ENCODE peak calls at places on chromosomes 4 and X, in five cellular contexts. One of them, this sample, is unnamed.

GRCh38 chr4:88818650-88819470 is 121.2 kb upstream of the NAP1L5 start:
- DNase-seq in K562: no peak
- DNase-seq in GM12878: peak; percentile 15
- DNase-seq in H1: no peak
- DNase-seq in HepG2: peak; percentile 56
- DNase-seq in this sample: peak; percentile 55

GRCh38 chr4:138952405-138952804 is 63.2 kb upstream of the NOCT start:
- DNase-seq in K562: no peak
- DNase-seq in GM12878: no peak
- DNase-seq in HepG2: no peak
- DNase-seq in H1: no peak
- DNase-seq in this sample: no peak

GRCh38 chrX:119150163-119151135 is 22.8 kb upstream of the KIAA1210 start:
- DNase-seq in K562: no peak
- DNase-seq in H1: no peak
- DNase-seq in GM12878: no peak
- DNase-seq in HepG2: no peak
- DNase-seq in this sample: peak; percentile 9

GRCh38 chrX:84322083-84322827 is 134.3 kb upstream of the RPS6KA6 start:
- DNase-seq in H1: no peak
- DNase-seq in K562: no peak
- DNase-seq in HepG2: no peak
- DNase-seq in GM12878: no peak
- DNase-seq in this sample: no peak

GRCh38 chr4:185840201-185840600 is 28.2 kb upstream of the SORBS2 start:
- DNase-seq in HepG2: no peak
- DNase-seq in K562: no peak
- DNase-seq in H1: no peak
- DNase-seq in GM12878: no peak
- DNase-seq in this sample: no peak

GRCh38 chr4:48033825-48034413 is 17.3 kb downstream of the NIPAL1 start:
- DNase-seq in K562: peak; percentile 39
- DNase-seq in HepG2: peak; percentile 28
- DNase-seq in H1: no peak
- DNase-seq in GM12878: no peak
- DNase-seq in this sample: peak; percentile 54

GRCh38 chrX:3176439-3176820 is 135.2 kb downstream of the ARSF start:
- DNase-seq in H1: no peak
- DNase-seq in K562: no peak
- DNase-seq in HepG2: no peak
- DNase-seq in GM12878: no peak
- DNase-seq in this sample: no peak

GRCh38 chr4:139744232-139744631 is 78.6 kb downstream of the MGST2 start:
- DNase-seq in GM12878: no peak
- DNase-seq in K562: no peak
- DNase-seq in H1: no peak
- DNase-seq in HepG2: no peak
- DNase-seq in this sample: no peak

GRCh38 chr4:150004481-150004880 is 73.8 kb upstream of the DCLK2 start:
- DNase-seq in HepG2: no peak
- DNase-seq in K562: no peak
- DNase-seq in GM12878: no peak
- DNase-seq in H1: no peak
- DNase-seq in this sample: no peak

GRCh38 chr4:173507471-173508385 is 22.3 kb downstream of the HAND2 start:
- DNase-seq in H1: no peak
- DNase-seq in GM12878: no peak
- DNase-seq in K562: no peak
- DNase-seq in HepG2: no peak
- DNase-seq in this sample: no peak

GRCh38 chrX:153599192-153600031 is 473 bp upstream of the CCNQ start:
- DNase-seq in H1: no peak
- DNase-seq in GM12878: peak; percentile 33
- DNase-seq in HepG2: peak; percentile 70
- DNase-seq in K562: peak; percentile 95
- DNase-seq in this sample: peak; percentile 77

GRCh38 chr4:186723207-186724047 is at the start of gene FAT1:
- DNase-seq in HepG2: peak; percentile 38
- DNase-seq in H1: no peak
- DNase-seq in K562: peak; percentile 84
- DNase-seq in GM12878: no peak
- DNase-seq in this sample: peak; percentile 60

GRCh38 chr4:15240764-15241163 is 187.1 kb upstream of the C1QTNF7 start:
- DNase-seq in H1: no peak
- DNase-seq in K562: no peak
- DNase-seq in HepG2: no peak
- DNase-seq in GM12878: no peak
- DNase-seq in this sample: no peak

GRCh38 chrX:81263067-81263466 is 61.2 kb downstream of the SH3BGRL start:
- DNase-seq in K562: no peak
- DNase-seq in H1: no peak
- DNase-seq in GM12878: no peak
- DNase-seq in HepG2: no peak
- DNase-seq in this sample: no peak

GRCh38 chr4:41200486-41201017 is 13.8 kb downstream of the APBB2 start:
- DNase-seq in K562: no peak
- DNase-seq in GM12878: no peak
- DNase-seq in H1: no peak
- DNase-seq in HepG2: no peak
- DNase-seq in this sample: no peak

GRCh38 chr4:48103483-48104139 is 30.4 kb downstream of the TXK start:
- DNase-seq in GM12878: no peak
- DNase-seq in H1: no peak
- DNase-seq in K562: no peak
- DNase-seq in HepG2: no peak
- DNase-seq in this sample: no peak

GRCh38 chrX:135973025-135973547 is 702 bp downstream of the MMGT1 start:
- DNase-seq in GM12878: no peak
- DNase-seq in HepG2: no peak
- DNase-seq in K562: peak; percentile 12
- DNase-seq in H1: no peak
- DNase-seq in this sample: no peak

GRCh38 chrX:50762578-50762977 is 51.4 kb downstream of the SHROOM4 start:
- DNase-seq in GM12878: no peak
- DNase-seq in K562: no peak
- DNase-seq in H1: no peak
- DNase-seq in HepG2: no peak
- DNase-seq in this sample: no peak

GRCh38 chr4:91064157-91064853 is 937.1 kb downstream of the CCSER1 start:
- DNase-seq in HepG2: peak; percentile 7
- DNase-seq in H1: no peak
- DNase-seq in GM12878: no peak
- DNase-seq in K562: no peak
- DNase-seq in this sample: no peak

GRCh38 chrX:43064096-43064495 is 286.1 kb upstream of the PPP1R2C start:
- DNase-seq in H1: no peak
- DNase-seq in K562: no peak
- DNase-seq in HepG2: no peak
- DNase-seq in GM12878: no peak
- DNase-seq in this sample: no peak

GRCh38 chr4:138087181-138087714 is 154.9 kb downstream of the SLC7A11 start:
- DNase-seq in H1: no peak
- DNase-seq in K562: no peak
- DNase-seq in GM12878: no peak
- DNase-seq in HepG2: no peak
- DNase-seq in this sample: no peak

GRCh38 chr4:15901996-15902395 is 36.5 kb downstream of the FGFBP1 start:
- DNase-seq in GM12878: no peak
- DNase-seq in HepG2: no peak
- DNase-seq in K562: no peak
- DNase-seq in H1: no peak
- DNase-seq in this sample: no peak

GRCh38 chrX:101057095-101057714 is 5.3 kb upstream of the TRMT2B start:
- DNase-seq in GM12878: peak; percentile 32
- DNase-seq in H1: no peak
- DNase-seq in K562: peak; percentile 10
- DNase-seq in HepG2: no peak
- DNase-seq in this sample: no peak

GRCh38 chr4:52100062-52100461 is 49.0 kb downstream of the SPATA18 start:
- DNase-seq in GM12878: no peak
- DNase-seq in HepG2: no peak
- DNase-seq in K562: no peak
- DNase-seq in H1: no peak
- DNase-seq in this sample: no peak

GRCh38 chrX:20361081-20361889 is 94.6 kb upstream of the RPS6KA3 start:
- DNase-seq in GM12878: no peak
- DNase-seq in H1: no peak
- DNase-seq in K562: no peak
- DNase-seq in HepG2: peak; percentile 56
- DNase-seq in this sample: no peak

GRCh38 chr4:95715830-95716229 is 124.1 kb upstream of the PDHA2 start:
- DNase-seq in GM12878: no peak
- DNase-seq in HepG2: no peak
- DNase-seq in K562: no peak
- DNase-seq in H1: no peak
- DNase-seq in this sample: no peak

GRCh38 chr4:177008836-177009501 is 216.2 kb upstream of the VEGFC start:
- DNase-seq in H1: no peak
- DNase-seq in K562: no peak
- DNase-seq in GM12878: no peak
- DNase-seq in HepG2: no peak
- DNase-seq in this sample: no peak

GRCh38 chr4:74056858-74057562 is 18.5 kb upstream of the CXCL3 start:
- DNase-seq in HepG2: no peak
- DNase-seq in H1: no peak
- DNase-seq in GM12878: no peak
- DNase-seq in K562: peak; percentile 46
- DNase-seq in this sample: no peak

GRCh38 chr4:74055498-74055897 is 17.0 kb upstream of the CXCL3 start:
- DNase-seq in H1: no peak
- DNase-seq in HepG2: no peak
- DNase-seq in K562: no peak
- DNase-seq in GM12878: no peak
- DNase-seq in this sample: no peak

GRCh38 chr4:74055096-74055495 is 16.6 kb upstream of the CXCL3 start:
- DNase-seq in K562: no peak
- DNase-seq in HepG2: no peak
- DNase-seq in GM12878: no peak
- DNase-seq in H1: no peak
- DNase-seq in this sample: no peak

GRCh38 chr4:74056114-74056857 is 17.8 kb upstream of the CXCL3 start:
- DNase-seq in GM12878: no peak
- DNase-seq in HepG2: no peak
- DNase-seq in K562: peak; percentile 67
- DNase-seq in H1: no peak
- DNase-seq in this sample: no peak

DNA sequence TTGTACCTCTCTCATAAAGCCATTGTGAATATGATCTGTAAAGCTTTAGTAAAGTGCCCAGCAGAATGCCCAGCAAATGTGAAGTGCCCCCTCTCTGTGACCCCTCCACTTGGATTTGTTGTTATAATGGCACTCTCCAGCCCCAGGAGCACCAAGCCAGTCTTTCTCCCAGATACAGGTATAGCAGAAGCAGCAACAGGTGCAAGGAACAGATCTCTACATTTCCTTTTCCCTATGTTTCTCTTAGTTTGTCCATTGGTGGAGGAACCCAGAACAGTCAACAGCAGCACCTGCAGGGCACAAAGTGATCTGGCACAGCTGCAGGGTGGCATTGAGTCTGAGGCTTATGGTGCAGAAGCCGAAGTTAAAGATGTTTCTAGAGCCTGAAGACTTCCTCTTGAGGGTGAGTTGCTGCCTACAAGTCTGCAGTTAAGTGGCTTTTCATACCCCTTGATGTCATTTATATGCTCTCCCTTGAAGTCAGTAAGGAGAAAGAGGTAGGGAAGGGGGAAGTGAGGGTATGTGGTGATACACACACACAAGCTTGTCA is 16.1 kb upstream of the CXCL3 start:
- DNase-seq in GM12878: no peak
- DNase-seq in H1: no peak
- DNase-seq in K562: no peak
- DNase-seq in HepG2: no peak
- DNase-seq in this sample: no peak
- TF ChIP-seq ATF2 in GM12878: no peak
- TF ChIP-seq ATF2 in H1: no peak
- TF ChIP-seq ATF2 in K562: no peak
- TF ChIP-seq ATF2 in HepG2: no peak
- TF ChIP-seq ATF2 in this sample: no peak

DNA sequence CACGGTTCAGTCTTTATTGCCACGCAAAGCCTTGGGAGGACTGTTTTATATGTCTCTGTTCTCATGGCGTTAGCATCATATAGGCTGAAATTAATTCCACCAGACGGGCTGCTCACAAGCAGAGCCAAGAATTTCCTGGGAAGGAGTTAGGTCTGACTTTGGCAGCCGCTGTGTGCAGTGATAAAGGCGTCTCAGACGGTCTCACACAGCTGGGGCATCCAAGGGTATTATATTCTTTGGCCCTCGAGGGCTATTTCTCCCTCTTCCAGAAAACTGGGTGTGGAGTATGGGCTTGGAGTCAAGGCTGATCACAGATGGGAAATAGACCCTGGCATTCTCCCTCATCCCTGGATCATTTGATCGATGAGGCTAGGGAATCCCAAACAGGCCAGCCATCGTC is 38.4 kb downstream of the CYTL1 start:
- DNase-seq in GM12878: no peak
- DNase-seq in K562: no peak
- DNase-seq in HepG2: no peak
- DNase-seq in H1: no peak
- DNase-seq in this sample: no peak
- TF ChIP-seq ATF2 in GM12878: no peak
- TF ChIP-seq ATF2 in K562: no peak
- TF ChIP-seq ATF2 in HepG2: no peak
- TF ChIP-seq ATF2 in H1: no peak
- TF ChIP-seq ATF2 in this sample: no peak

DNA sequence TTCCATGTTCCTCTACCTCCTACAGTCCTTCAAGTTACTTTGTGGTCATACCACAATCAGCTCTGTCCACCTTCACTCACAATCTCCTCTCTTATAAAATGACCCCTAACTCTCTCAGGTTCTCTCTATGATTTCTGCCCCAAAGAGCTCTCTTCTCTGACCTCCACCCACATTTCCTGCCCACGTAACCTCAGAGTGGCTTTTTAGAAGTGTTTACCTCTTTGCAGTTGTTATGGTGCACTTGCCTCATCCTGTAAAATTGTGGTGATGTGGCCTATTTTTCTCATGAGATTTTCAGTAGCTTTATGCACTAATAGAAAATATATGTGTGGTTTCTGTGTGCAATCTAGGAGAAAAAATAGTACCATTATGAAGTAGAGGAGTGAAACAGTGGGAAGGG is 215.8 kb downstream of the PACRGL start:
- DNase-seq in GM12878: no peak
- DNase-seq in H1: no peak
- DNase-seq in K562: no peak
- DNase-seq in HepG2: no peak
- DNase-seq in this sample: no peak
- TF ChIP-seq ATF2 in GM12878: no peak
- TF ChIP-seq ATF2 in H1: no peak
- TF ChIP-seq ATF2 in K562: no peak
- TF ChIP-seq ATF2 in HepG2: no peak
- TF ChIP-seq ATF2 in this sample: no peak

DNA sequence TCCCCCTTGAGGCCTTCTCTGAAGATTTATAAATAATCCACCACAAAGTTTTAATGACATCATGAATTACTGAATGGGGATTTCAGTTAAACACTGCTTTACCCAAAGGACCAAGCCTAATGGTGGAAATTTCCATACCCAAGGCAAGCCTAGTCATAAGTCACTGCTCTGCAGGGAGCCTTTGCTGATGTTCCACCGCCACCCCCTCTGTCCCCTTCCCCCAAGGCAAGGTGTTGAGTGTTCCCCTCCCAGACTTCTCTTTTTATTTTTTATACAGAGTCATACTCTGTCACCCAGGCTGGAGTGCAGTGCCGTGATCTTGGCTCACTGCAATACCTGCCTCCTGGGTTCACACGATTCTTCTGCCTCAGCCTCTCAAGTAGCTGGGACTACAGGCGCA is 76.4 kb upstream of the FUNDC1 start:
- DNase-seq in HepG2: no peak
- DNase-seq in H1: no peak
- DNase-seq in K562: no peak
- DNase-seq in GM12878: no peak
- DNase-seq in this sample: no peak
- TF ChIP-seq ATF2 in HepG2: no peak
- TF ChIP-seq ATF2 in H1: no peak
- TF ChIP-seq ATF2 in K562: no peak
- TF ChIP-seq ATF2 in GM12878: no peak
- TF ChIP-seq ATF2 in this sample: no peak

This sample was measured in WTC11.